ENCODE peak calls at places on chromosome 12, in ten cellular contexts. K is GM12878, D is endodermal cell, V is cardiac muscle cell, C is prostate gland, U is Peyer's patch, T is breast epithelium, L is AG04450, S is ovary, P is IMR-90. J is an unnamed sample.

GRCh38 chr12:126767334-126767733 is 1499.6 kb upstream of the TMEM132C start:
- DNase-seq in V (no peak), L (no peak), T (no peak), C (no peak), U (no peak), S (no peak), K (no peak), P (no peak), D (no peak), J (no peak)

GRCh38 chr12:27198036-27198435 is 46.0 kb upstream of the STK38L start:
- DNase-seq in C (no peak), P (peak), D (no peak), K (no peak), T (no peak), S (no peak), V (no peak), L (no peak), U (no peak), J (peak)

GRCh38 chr12:53239643-53240258 is 7.7 kb upstream of the RARG start:
- DNase-seq in D (no peak), U (no peak), S (no peak), L (no peak), P (no peak), V (no peak), T (no peak), K (no peak), C (no peak), J (no peak)

GRCh38 chr12:44193281-44193680 is 357.4 kb downstream of the TMEM117 start:
- DNase-seq in T (no peak), S (no peak), L (no peak), K (peak), U (no peak), C (no peak), V (no peak), D (no peak), P (no peak), J (no peak)

GRCh38 chr12:88391556-88391955 is 188.7 kb downstream of the KITLG start:
- DNase-seq in V (no peak), D (no peak), T (no peak), L (peak), C (no peak), U (no peak), K (no peak), S (no peak), P (peak), J (no peak)

GRCh38 chr12:72570601-72571000 is 298.4 kb downstream of the TRHDE start:
- DNase-seq in P (no peak), T (no peak), U (no peak), S (no peak), L (no peak), D (peak), C (no peak), V (peak), K (no peak), J (no peak)

GRCh38 chr12:18468521-18469075 is 207.3 kb downstream of the PIK3C2G start:
- DNase-seq in U (no peak), C (no peak), S (no peak), P (peak), K (no peak), L (no peak), V (no peak), T (no peak), D (no peak), J (no peak)

GRCh38 chr12:7588703-7589329 is 76.9 kb downstream of the APOBEC1 start:
- DNase-seq in L (no peak), S (no peak), K (peak), V (peak), P (peak), T (no peak), C (peak), D (peak), U (peak), J (peak)

GRCh38 chr12:1691123-1692007 is 495 bp downstream of the ADIPOR2 start:
- DNase-seq in P (no peak), T (no peak), S (peak), K (no peak), L (no peak), D (no peak), U (peak), C (peak), V (peak), J (no peak)

GRCh38 chr12:15679146-15679545 is 110.0 kb downstream of the EPS8 start:
- DNase-seq in D (no peak), C (no peak), P (peak), L (no peak), S (no peak), T (no peak), U (no peak), V (no peak), K (no peak), J (no peak)

GRCh38 chr12:105214141-105214540 is 21.8 kb downstream of the APPL2 start:
- DNase-seq in P (peak), K (no peak), C (peak), U (no peak), D (no peak), T (no peak), L (no peak), V (no peak), S (no peak), J (no peak)

GRCh38 chr12:104055686-104056388 is 5.8 kb upstream of the GLT8D2 start:
- DNase-seq in U (peak), T (no peak), V (no peak), K (no peak), D (no peak), P (peak), S (peak), C (no peak), L (no peak), J (no peak)

GRCh38 chr12:94080684-94081009 is 67.7 kb upstream of the PLXNC1 start:
- DNase-seq in C (no peak), S (no peak), K (no peak), D (no peak), V (no peak), T (no peak), P (no peak), L (no peak), U (no peak), J (no peak)

GRCh38 chr12:80837342-80837978 is 100.3 kb downstream of the LIN7A start:
- DNase-seq in P (peak), C (peak), V (peak), U (no peak), K (no peak), S (peak), L (peak), D (peak), T (no peak), J (no peak)
- TF ChIP-seq CTCF in P (peak), C (peak), V (peak), U (peak), K (peak), S (peak), L (peak), D (peak), T (no peak), J (peak)

GRCh38 chr12:124523071-124523470 is 44.3 kb downstream of the NCOR2 start:
- DNase-seq in L (no peak), T (no peak), V (no peak), U (no peak), C (no peak), K (no peak), S (no peak), P (no peak), D (no peak), J (no peak)
- H3K27ac ChIP-seq in L (no peak), T (peak), V (peak), U (no peak), C (peak), K (no peak), S (peak), P (no peak), D (no peak), J (peak)

GRCh38 chr12:46944104-46944503 is 118.3 kb upstream of the SLC38A4 start:
- DNase-seq in U (no peak), V (peak), C (no peak), L (no peak), P (peak), T (no peak), K (no peak), D (no peak), S (no peak), J (no peak)

GRCh38 chr12:46946137-46946536 is 120.3 kb upstream of the SLC38A4 start:
- DNase-seq in S (no peak), T (no peak), D (no peak), C (no peak), P (peak), V (no peak), K (no peak), U (no peak), L (peak), J (no peak)

GRCh38 chr12:46945591-46945990 is 119.8 kb upstream of the SLC38A4 start:
- DNase-seq in L (no peak), C (no peak), U (no peak), T (no peak), K (no peak), S (no peak), D (no peak), V (no peak), P (no peak), J (no peak)

GRCh38 chr12:46942579-46942978 is 116.8 kb upstream of the SLC38A4 start:
- DNase-seq in V (no peak), D (no peak), S (no peak), K (no peak), L (no peak), T (no peak), C (no peak), P (peak), U (no peak), J (no peak)

DNA sequence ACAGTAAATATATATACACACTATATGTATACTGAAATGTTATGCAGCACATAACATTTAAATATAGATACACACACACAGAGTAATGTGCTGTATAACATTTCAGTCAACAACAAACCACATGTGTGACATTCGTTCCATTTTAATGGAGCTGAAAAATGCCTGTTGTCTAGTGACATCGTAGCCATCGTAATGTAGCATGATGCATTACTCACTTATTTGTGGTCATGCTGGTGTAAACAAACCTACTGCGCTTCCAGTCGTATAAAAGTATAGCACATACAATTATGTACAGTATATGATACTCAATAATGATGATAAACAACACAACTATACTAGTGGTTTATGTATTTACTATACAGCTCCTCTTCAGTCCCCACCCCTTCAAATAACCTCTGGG is 119.0 kb upstream of the SLC38A4 start:
- DNase-seq in P (no peak), T (no peak), L (no peak), C (no peak), S (no peak), V (no peak), U (no peak), K (no peak), D (no peak), J (no peak)
- TF ChIP-seq CTCF in P (no peak), T (no peak), L (no peak), C (no peak), S (no peak), V (no peak), U (no peak), K (no peak), D (no peak), J (no peak)

GRCh38 chr12:132285991-132286681 is 43.3 kb downstream of the GALNT9 start:
- DNase-seq in P (peak), V (peak), S (no peak), L (peak), K (no peak), D (peak), U (peak), T (peak), C (peak), J (peak)
- H3K27ac ChIP-seq in P (no peak), V (no peak), S (no peak), L (no peak), K (no peak), D (no peak), U (no peak), T (no peak), C (no peak), J (peak)

DNA sequence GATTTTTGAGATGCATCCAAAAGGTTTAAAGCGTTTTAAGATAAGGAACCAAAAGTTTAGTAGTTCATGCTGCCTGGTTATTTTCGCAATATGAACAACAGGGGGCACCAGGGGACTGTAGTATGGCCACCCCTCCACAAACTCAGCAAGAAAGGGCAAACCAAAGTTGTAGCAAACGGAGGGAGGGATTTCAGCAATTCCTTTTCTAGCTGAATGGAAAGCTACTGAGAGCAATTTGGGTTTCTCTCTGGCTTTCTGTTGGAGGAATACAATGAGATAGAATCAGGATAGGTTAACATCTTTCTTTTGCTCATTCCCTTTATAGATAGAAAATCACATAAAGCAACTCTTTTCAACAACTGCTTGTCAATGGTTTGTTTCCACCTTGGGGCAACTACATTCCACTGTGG is 62.5 kb downstream of the DRAM1 start:
- DNase-seq in D (peak), V (peak), T (no peak), C (peak), P (peak), K (no peak), L (peak), U (peak), S (peak), J (no peak)
- TF ChIP-seq CTCF in D (peak), V (peak), T (no peak), C (peak), P (peak), K (peak), L (peak), U (peak), S (peak), J (peak)

GRCh38 chr12:89451876-89452275 is 72.7 kb downstream of the GALNT4 start:
- DNase-seq in D (peak), U (no peak), T (no peak), L (peak), S (peak), V (peak), C (no peak), K (no peak), P (peak), J (no peak)

GRCh38 chr12:89453579-89453978 is 71.0 kb downstream of the GALNT4 start:
- DNase-seq in S (no peak), P (peak), V (no peak), K (no peak), T (no peak), L (peak), U (no peak), C (no peak), D (no peak), J (no peak)

GRCh38 chr12:89454080-89454848 is 70.3 kb downstream of the GALNT4 start:
- DNase-seq in L (no peak), T (no peak), P (no peak), S (no peak), D (peak), K (no peak), C (no peak), V (no peak), U (no peak), J (no peak)

GRCh38 chr12:89450922-89451321 is 73.7 kb downstream of the GALNT4 start:
- DNase-seq in C (no peak), S (no peak), K (no peak), U (no peak), D (no peak), T (no peak), V (no peak), L (peak), P (peak), J (no peak)

GRCh38 chr12:89453121-89453520 is 71.5 kb downstream of the GALNT4 start:
- DNase-seq in L (no peak), T (no peak), S (no peak), V (peak), P (no peak), D (no peak), K (no peak), U (no peak), C (no peak), J (no peak)
- H3K27ac ChIP-seq in L (no peak), T (peak), S (peak), V (peak), P (peak), D (peak), K (no peak), U (peak), C (no peak), J (peak)

GRCh38 chr12:24643120-24644119 is 305.5 kb downstream of the BCAT1 start:
- DNase-seq in D (no peak), P (no peak), T (no peak), S (no peak), L (no peak), C (no peak), V (no peak), K (no peak), U (no peak), J (no peak)
- TF ChIP-seq CTCF in D (no peak), P (no peak), T (no peak), S (no peak), L (no peak), C (no peak), V (no peak), K (no peak), U (no peak), J (no peak)

DNA sequence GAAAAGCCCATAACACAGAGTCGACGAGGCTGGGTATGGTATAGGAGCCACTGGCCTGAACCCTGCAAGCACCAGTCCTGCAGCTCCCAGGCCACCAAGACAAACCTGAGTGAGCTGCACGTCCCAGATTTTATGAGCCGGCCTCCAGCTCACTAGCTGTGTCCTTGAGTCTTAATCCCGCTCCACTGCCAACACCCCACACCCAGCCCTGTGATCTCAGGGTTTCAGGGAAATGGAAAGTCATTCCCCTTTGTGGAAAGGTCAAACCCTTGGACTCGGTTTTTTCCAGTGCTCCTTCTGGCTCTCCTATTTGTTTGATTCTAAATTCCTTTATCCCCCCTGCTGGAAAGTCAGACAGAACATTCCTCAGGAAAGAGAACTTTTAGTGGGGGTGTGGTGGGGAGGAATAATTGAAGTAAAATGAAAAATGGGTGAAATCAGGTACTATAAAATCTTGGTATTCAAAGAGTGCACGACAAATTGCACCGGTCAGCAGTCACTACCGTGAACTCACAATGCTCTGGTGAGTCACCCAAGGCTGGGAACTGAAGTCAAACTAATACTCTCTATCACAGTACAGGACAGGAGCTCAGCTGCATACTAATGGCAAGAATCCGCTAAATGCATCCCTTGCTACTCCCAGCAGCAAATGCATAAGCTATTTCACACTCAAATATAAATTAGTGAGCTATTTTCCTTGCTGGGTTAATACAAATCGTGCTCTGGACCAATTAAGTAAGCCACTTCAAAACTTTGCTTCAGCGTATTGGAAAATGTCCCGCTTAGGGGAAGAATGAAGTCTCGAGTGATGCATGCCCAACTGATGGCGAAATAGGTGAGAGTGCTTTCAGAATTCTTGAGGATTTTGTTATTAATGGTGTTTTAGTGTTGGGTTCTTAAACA is 9.0 kb downstream of the PITPNM2 start:
- DNase-seq in K (no peak), P (peak), V (no peak), D (peak), U (peak), S (peak), C (no peak), T (no peak), L (peak), J (peak)
- H3K27ac ChIP-seq in K (no peak), P (peak), V (peak), D (peak), U (peak), S (peak), C (peak), T (peak), L (peak), J (peak)